ENCODE peak calls at places on chromosomes 6 and 20, in four cellular contexts. X, V, R and S are unnamed samples.

GRCh38 chr6:136521430-136521829 is 28.8 kb downstream of the MAP7 start:
- DNase-seq in V (no peak), R (no peak), X (no peak), S (no peak)

GRCh38 chr20:35007413-35007812 is 51.7 kb downstream of the MYH7B start:
- DNase-seq in R (no peak), V (no peak), X (no peak), S (no peak)

GRCh38 chr20:34980543-34981213 is 25.0 kb downstream of the MYH7B start:
- DNase-seq in X (no peak), V (no peak), R (no peak), S (no peak)

GRCh38 chr6:49550413-49551125 is at the start of gene C6orf141:
- DNase-seq in R (no peak), X (peak), V (no peak), S (no peak)

GRCh38 chr6:7262037-7262461 is 51.0 kb downstream of the SSR1 start:
- DNase-seq in X (no peak), R (no peak), V (no peak), S (no peak)

GRCh38 chr6:28794175-28795002 is 129.4 kb downstream of the TRIM27 start:
- DNase-seq in V (peak), R (no peak), X (no peak), S (no peak)

GRCh38 chr6:104284872-104285271 is 574.8 kb downstream of the HACE1 start:
- DNase-seq in X (no peak), R (no peak), V (no peak), S (no peak)

GRCh38 chr6:149846321-149846720 is 17.8 kb downstream of the LRP11 start:
- DNase-seq in X (peak), R (no peak), V (peak), S (no peak)

GRCh38 chr6:43702522-43703440 is 15.2 kb upstream of the MRPS18A start:
- DNase-seq in V (peak), R (peak), X (no peak), S (peak)

GRCh38 chr6:119445666-119446622 is 96.4 kb upstream of the MAN1A1 start:
- DNase-seq in V (peak), R (no peak), X (no peak), S (peak)

GRCh38 chr6:19356692-19357091 is 480.5 kb upstream of the ID4 start:
- DNase-seq in V (peak), R (no peak), X (no peak), S (no peak)

GRCh38 chr6:50706575-50706974 is 6.8 kb upstream of the TFAP2D start:
- DNase-seq in X (no peak), V (no peak), R (no peak), S (no peak)

GRCh38 chr20:13037727-13038126 is 29.0 kb downstream of the SPTLC3 start:
- DNase-seq in R (no peak), X (no peak), V (no peak), S (no peak)

GRCh38 chr6:20933057-20933792 is 399.0 kb downstream of the CDKAL1 start:
- DNase-seq in X (no peak), V (no peak), R (no peak), S (no peak)

GRCh38 chr20:23763345-23763744 is 12.6 kb upstream of the CST1 start:
- DNase-seq in X (no peak), R (no peak), V (no peak), S (no peak)

GRCh38 chr6:156065838-156066237 is 610.2 kb upstream of the NOX3 start:
- DNase-seq in X (no peak), V (no peak), R (no peak), S (no peak)

GRCh38 chr6:24520929-24521546 is 26.3 kb downstream of the ALDH5A1 start:
- DNase-seq in X (peak), V (peak), R (no peak), S (no peak)

GRCh38 chr20:54014301-54014914 is 56.0 kb downstream of the BCAS1 start:
- DNase-seq in X (no peak), V (no peak), R (no peak), S (no peak)

GRCh38 chr6:111865909-111866546 is 7.2 kb downstream of the FYN start:
- DNase-seq in V (no peak), R (no peak), X (no peak), S (no peak)

GRCh38 chr20:10228330-10228729 is 9.7 kb downstream of the SNAP25 start:
- DNase-seq in X (no peak), V (no peak), R (no peak), S (no peak)